ENCODE peak calls at places on chromosomes 3 and 15, in five cellular contexts. Z is neuronal stem cell, H is H9, P is H1, X is mesenchymal stem cell. N is an unnamed sample.
A peak's percentile ranks its signal among the peaks of the same experiment; 100 is the strongest.

GRCh38 chr15:73541479-73541878 is 91.7 kb downstream of the NPTN start:
- DNase-seq in H (no peak), Z (no peak), X (no peak), P (no peak), N (no peak)

GRCh38 chr15:33955945-33956344 is 12.4 kb upstream of the CHRM5 start:
- DNase-seq in H (no peak), P (no peak), X (no peak), Z (no peak), N (peak; percentile 30)

GRCh38 chr15:57272770-57273357 is 103.4 kb upstream of the CGNL1 start:
- DNase-seq in X (no peak), Z (no peak), H (no peak), P (no peak), N (no peak)

GRCh38 chr3:84904819-84905555 is 53.8 kb upstream of the CADM2 start:
- DNase-seq in P (no peak), Z (no peak), X (no peak), H (peak; percentile 67), N (no peak)

GRCh38 chr3:104886220-104886995 is 480.3 kb upstream of the ALCAM start:
- DNase-seq in X (peak; percentile 17), H (no peak), P (no peak), Z (no peak), N (no peak)

GRCh38 chr15:69462030-69462492 is 9.4 kb downstream of the RPLP1 start:
- DNase-seq in Z (no peak), H (no peak), X (no peak), P (no peak), N (no peak)

GRCh38 chr3:159252772-159253384 is 451.0 kb downstream of the MFSD1 start:
- DNase-seq in X (peak; percentile 73), Z (peak; percentile 41), P (no peak), H (no peak), N (peak; percentile 62)

GRCh38 chr3:72245183-72245811 is 460.3 kb upstream of the PROK2 start:
- DNase-seq in X (no peak), Z (no peak), P (no peak), H (no peak), N (no peak)

GRCh38 chr15:38853608-38854007 is 289.0 kb upstream of the RASGRP1 start:
- DNase-seq in H (peak; percentile 84), X (peak; percentile 47), P (peak; percentile 50), Z (peak; percentile 8), N (peak; percentile 22)

GRCh38 chr15:54159044-54159443 is 180.8 kb downstream of the UNC13C start:
- DNase-seq in H (no peak), X (no peak), P (no peak), Z (no peak), N (no peak)

GRCh38 chr15:98896802-98897732 is 110.5 kb downstream of the PGPEP1L start:
- DNase-seq in X (peak; percentile 100), H (no peak), Z (no peak), P (no peak), N (peak; percentile 83)

GRCh38 chr3:106720510-106720909 is 656.7 kb upstream of the CCDC54 start:
- DNase-seq in H (peak; percentile 41), Z (no peak), X (no peak), P (no peak), N (no peak)

GRCh38 chr3:111072016-111072891 is 638 bp downstream of the NECTIN3 start:
- DNase-seq in P (no peak), H (peak; percentile 42), X (peak; percentile 58), Z (no peak), N (peak; percentile 36)

GRCh38 chr15:38829086-38829485 is 264.5 kb upstream of the RASGRP1 start:
- DNase-seq in P (no peak), H (no peak), X (no peak), Z (no peak), N (no peak)

DNA sequence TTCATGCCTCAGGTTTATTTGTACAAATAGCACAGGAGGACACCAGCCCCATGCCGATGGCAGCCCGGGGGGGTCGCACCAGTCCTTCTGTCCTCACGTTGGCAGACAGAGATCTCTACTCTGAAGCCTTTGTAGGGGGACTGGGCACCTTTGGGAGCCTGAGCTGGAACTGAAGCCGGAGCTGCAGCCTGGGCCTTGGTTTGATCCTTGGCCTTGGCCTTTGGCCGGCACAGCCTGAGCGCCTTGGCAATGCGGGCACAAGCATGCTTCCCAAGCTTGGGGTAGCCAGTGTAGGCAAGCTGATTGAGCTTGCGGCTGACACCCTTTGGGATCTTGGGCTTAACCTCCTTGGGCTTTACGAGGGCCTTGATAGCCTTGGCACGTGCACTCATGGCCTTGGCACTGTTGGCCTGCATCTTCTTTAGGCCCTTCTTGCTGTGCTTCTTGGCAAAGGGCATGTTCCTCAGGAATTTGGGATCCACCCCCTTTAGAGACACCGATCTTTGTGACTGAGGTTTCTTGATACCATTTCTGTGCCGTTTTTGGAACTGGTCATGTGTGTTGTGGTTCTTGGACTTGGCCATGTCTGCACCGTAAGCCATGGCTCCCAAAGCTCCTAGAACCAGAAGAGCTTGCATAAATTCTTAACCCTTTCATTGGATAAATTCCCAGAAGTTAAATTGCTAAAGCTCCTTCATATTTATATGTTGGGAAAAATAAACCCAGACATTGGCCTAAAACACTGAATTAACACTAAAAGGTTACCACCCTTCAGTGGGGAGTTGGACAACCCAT is 33.4 kb upstream of the UACA start:
- DNase-seq in Z (no peak), H (no peak), X (no peak), P (no peak), N (no peak)
- H3K14ac ChIP-seq in Z (no peak overlapping the region), H (no peak overlapping the region), X (no peak overlapping the region), P (no peak overlapping the region), N (no peak overlapping the region)

DNA sequence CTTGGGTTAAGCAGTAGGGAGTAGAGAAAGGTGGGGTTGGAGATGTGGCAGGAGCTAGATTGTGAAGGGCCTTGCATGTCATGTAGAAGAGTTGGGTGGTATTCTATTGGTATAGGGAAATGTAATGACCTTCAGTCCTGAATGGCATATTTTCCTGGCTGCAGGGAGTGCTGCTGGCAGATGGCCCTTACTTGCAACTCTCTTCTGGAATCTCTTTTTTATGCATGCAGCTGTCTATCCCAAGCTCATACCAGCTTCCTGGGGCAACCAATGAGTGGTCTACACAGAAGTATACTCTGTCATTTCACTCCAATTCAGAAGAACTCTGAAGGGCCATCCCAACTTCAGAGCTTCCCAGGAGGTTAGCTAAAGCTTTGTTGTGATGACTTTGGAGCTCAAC is 144.7 kb upstream of the ANKRD28 start:
- DNase-seq in Z (no peak), P (no peak), X (no peak), H (no peak), N (no peak)
- H2BK12ac ChIP-seq in Z (no peak overlapping the region), P (no peak overlapping the region), X (no peak overlapping the region), H (no peak overlapping the region), N (no peak overlapping the region)

GRCh38 chr3:128735884-128736283 is 9.9 kb downstream of the RAB7A start:
- DNase-seq in X (peak; percentile 6), P (no peak), Z (no peak), H (no peak), N (no peak)

GRCh38 chr3:128734523-128735189 is 8.7 kb downstream of the RAB7A start:
- DNase-seq in X (no peak), H (no peak), P (no peak), Z (no peak), N (no peak)

GRCh38 chr3:128735287-128735686 is 9.3 kb downstream of the RAB7A start:
- DNase-seq in Z (no peak), P (no peak), X (no peak), H (no peak), N (no peak)

GRCh38 chr3:128736598-128736997 is 10.6 kb downstream of the RAB7A start:
- DNase-seq in P (no peak), Z (no peak), H (no peak), X (peak; percentile 31), N (no peak)
- H3K14ac ChIP-seq in P (no peak overlapping the region), Z (no peak overlapping the region), H (no peak overlapping the region), X (no peak overlapping the region), N (no peak overlapping the region)

DNA sequence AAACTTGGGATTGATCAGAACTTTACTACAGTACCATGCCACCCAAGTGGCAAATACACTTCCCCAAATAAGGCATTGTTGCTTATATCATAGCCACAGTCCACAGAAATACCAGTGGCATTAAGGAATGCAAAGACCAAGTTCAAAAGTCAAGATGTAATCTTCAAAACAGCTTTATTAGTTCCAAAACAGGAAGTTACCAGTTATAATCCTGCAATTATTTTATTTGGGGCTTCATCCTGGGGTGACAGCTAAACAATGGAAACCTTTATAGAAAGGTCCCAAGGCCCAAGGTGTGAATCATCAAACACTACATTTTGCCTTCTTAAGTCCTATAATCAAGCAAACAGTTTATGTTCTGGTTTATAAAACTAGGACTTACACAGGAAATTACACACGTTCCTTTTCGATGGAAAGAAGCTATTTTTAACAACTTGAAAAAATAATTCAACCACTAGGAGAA is 30.3 kb upstream of the RNF7 start:
- DNase-seq in X (peak; percentile 59), P (no peak), H (no peak), Z (no peak), N (no peak)
- H2BK12ac ChIP-seq in X (no peak overlapping the region), P (no peak overlapping the region), H (no peak overlapping the region), Z (no peak overlapping the region), N (no peak overlapping the region)

DNA sequence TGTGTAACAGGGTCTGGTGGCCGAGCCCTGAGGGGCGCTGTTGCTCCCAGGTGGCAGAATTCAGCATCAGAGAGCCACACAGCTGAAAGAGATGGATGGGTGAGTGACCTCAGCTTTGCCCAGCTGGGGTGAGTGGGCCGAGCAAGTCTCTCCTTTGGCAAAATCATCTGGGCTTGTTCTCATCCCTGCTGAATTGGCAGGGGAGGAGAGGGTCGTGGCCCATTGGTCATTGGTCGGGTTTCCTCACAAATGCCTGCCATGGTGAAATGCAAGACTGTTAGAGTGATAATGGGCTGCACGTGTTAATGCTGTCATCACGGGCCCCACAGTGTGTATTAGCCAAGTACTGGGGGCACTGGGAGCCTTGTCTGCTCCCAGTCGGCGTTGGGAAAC is 15.9 kb downstream of the ABHD2 start:
- DNase-seq in Z (no peak), P (no peak), H (no peak), X (no peak), N (no peak)
- H3K14ac ChIP-seq in Z (no peak overlapping the region), P (no peak overlapping the region), H (no peak overlapping the region), X (no peak overlapping the region), N (no peak overlapping the region)

GRCh38 chr3:57126244-57126643 is 38.9 kb downstream of the IL17RD start:
- DNase-seq in X (no peak), H (peak; percentile 85), Z (no peak), P (peak; percentile 60), N (no peak)
- H2BK12ac ChIP-seq in X (no peak overlapping the region), H (no peak overlapping the region), Z (no peak overlapping the region), P (no peak overlapping the region), N (no peak overlapping the region)

GRCh38 chr15:90035095-90035834 is 34.1 kb downstream of the ZNF710 start:
- DNase-seq in P (no peak), H (no peak), X (peak; percentile 81), Z (no peak), N (peak; percentile 84)

GRCh38 chr15:90037510-90037860 is 36.4 kb downstream of the ZNF710 start:
- DNase-seq in X (peak; percentile 78), H (no peak), P (no peak), Z (no peak), N (no peak)

GRCh38 chr15:90035835-90036220 is 34.7 kb downstream of the ZNF710 start:
- DNase-seq in X (no peak), P (no peak), Z (no peak), H (no peak), N (peak; percentile 19)

GRCh38 chr15:90036806-90037509 is 35.8 kb downstream of the ZNF710 start:
- DNase-seq in Z (no peak), P (no peak), H (no peak), X (no peak), N (no peak)

GRCh38 chr15:90036343-90036742 is 35.2 kb downstream of the ZNF710 start:
- DNase-seq in X (no peak), P (no peak), Z (peak; percentile 56), H (no peak), N (no peak)
- H3K14ac ChIP-seq in X (no peak overlapping the region), P (no peak overlapping the region), Z (peak overlapping the region; percentile 42), H (no peak overlapping the region), N (no peak overlapping the region)